ENCODE peak calls at places on chromosomes 12 and 14, in four cellular contexts. Q is body of pancreas, S is lower leg skin, Z is breast epithelium. A is an unnamed sample.

GRCh38 chr12:50240792-50241114 is 42.6 kb downstream of the LIMA1 start:
- DNase-seq in Z (no peak), S (no peak), Q (no peak), A (no peak)

GRCh38 chr14:56199095-56199975 is 81.1 kb downstream of the PELI2 start:
- DNase-seq in Z (no peak), S (no peak), Q (peak; percentile 62), A (peak; percentile 84)

GRCh38 chr14:61752626-61753025 is 9.6 kb upstream of the SNAPC1 start:
- DNase-seq in Q (no peak), S (no peak), Z (no peak), A (no peak)

GRCh38 chr14:64938972-64939816 is 3.4 kb downstream of the GPX2 start:
- DNase-seq in Q (no peak), S (peak; percentile 56), Z (no peak), A (no peak)

GRCh38 chr12:74747305-74747704 is 209.7 kb downstream of the ATXN7L3B start:
- DNase-seq in Z (no peak), Q (no peak), S (no peak), A (no peak)

GRCh38 chr12:121767525-121768016 is 25.9 kb downstream of the RHOF start:
- DNase-seq in Q (peak; percentile 32), Z (no peak), S (no peak), A (no peak)

GRCh38 chr14:64700290-64700689 is 3.9 kb upstream of the PLEKHG3 start:
- DNase-seq in Q (no peak), Z (no peak), S (peak; percentile 7), A (no peak)

GRCh38 chr12:124804011-124804621 is 59.5 kb downstream of the SCARB1 start:
- DNase-seq in Z (peak; percentile 63), S (no peak), Q (peak; percentile 55), A (peak; percentile 47)

GRCh38 chr14:101364503-101365328 is 196.6 kb upstream of the DIO3 start:
- DNase-seq in Z (no peak), S (peak; percentile 92), Q (peak; percentile 67), A (no peak)

GRCh38 chr12:30154996-30155730 is 371.4 kb upstream of the TMTC1 start:
- DNase-seq in Q (no peak), S (no peak), Z (no peak), A (no peak)

GRCh38 chr14:55265197-55265596 is 6.0 kb upstream of the FBXO34 start:
- DNase-seq in Q (no peak), S (no peak), Z (no peak), A (no peak)

GRCh38 chr14:65184032-65184764 is 81.9 kb upstream of the MAX start:
- DNase-seq in S (no peak), Z (no peak), Q (no peak), A (no peak)

GRCh38 chr14:87615822-87616679 is 376.9 kb downstream of the GALC start:
- DNase-seq in Q (peak; percentile 64), S (no peak), Z (no peak), A (peak; percentile 66)

GRCh38 chr12:118773956-118774723 is 207.2 kb upstream of the SRRM4 start:
- DNase-seq in Z (no peak), S (no peak), Q (no peak), A (no peak)

GRCh38 chr14:73741876-73742519 is 27.8 kb upstream of the PNMA1 start:
- DNase-seq in Z (no peak), Q (no peak), S (peak; percentile 89), A (peak; percentile 77)

GRCh38 chr14:100972134-100972905 is 68.8 kb upstream of the RTL1 start:
- DNase-seq in Z (no peak), S (no peak), Q (no peak), A (no peak)

GRCh38 chr12:131675126-131676080 is 35.5 kb upstream of the SFSWAP start:
- DNase-seq in Q (no peak), Z (no peak), S (peak; percentile 59), A (no peak)

GRCh38 chr14:39773387-39773786 is 341.2 kb upstream of the FBXO33 start:
- DNase-seq in S (no peak), Z (no peak), Q (no peak), A (no peak)

GRCh38 chr12:69105101-69105613 is 134.2 kb upstream of the CPSF6 start:
- DNase-seq in Q (no peak), Z (no peak), S (no peak), A (no peak)

GRCh38 chr14:85534435-85534834 is 4.5 kb downstream of the FLRT2 start:
- DNase-seq in S (peak; percentile 81), Q (no peak), Z (no peak), A (no peak)

GRCh38 chr14:69049675-69050074 is 70.6 kb upstream of the ACTN1 start:
- DNase-seq in Q (no peak), Z (no peak), S (no peak), A (no peak)

GRCh38 chr14:64942531-64943111 is at the start of gene GPX2:
- DNase-seq in Q (peak; percentile 90), Z (no peak), S (peak; percentile 87), A (no peak)

GRCh38 chr12:92059976-92060375 is 85.7 kb downstream of the BTG1 start:
- DNase-seq in Q (no peak), S (no peak), Z (no peak), A (no peak)

GRCh38 chr12:113464852-113465719 is 6.6 kb downstream of the LHX5 start:
- DNase-seq in Q (no peak), Z (no peak), S (no peak), A (no peak)

DNA sequence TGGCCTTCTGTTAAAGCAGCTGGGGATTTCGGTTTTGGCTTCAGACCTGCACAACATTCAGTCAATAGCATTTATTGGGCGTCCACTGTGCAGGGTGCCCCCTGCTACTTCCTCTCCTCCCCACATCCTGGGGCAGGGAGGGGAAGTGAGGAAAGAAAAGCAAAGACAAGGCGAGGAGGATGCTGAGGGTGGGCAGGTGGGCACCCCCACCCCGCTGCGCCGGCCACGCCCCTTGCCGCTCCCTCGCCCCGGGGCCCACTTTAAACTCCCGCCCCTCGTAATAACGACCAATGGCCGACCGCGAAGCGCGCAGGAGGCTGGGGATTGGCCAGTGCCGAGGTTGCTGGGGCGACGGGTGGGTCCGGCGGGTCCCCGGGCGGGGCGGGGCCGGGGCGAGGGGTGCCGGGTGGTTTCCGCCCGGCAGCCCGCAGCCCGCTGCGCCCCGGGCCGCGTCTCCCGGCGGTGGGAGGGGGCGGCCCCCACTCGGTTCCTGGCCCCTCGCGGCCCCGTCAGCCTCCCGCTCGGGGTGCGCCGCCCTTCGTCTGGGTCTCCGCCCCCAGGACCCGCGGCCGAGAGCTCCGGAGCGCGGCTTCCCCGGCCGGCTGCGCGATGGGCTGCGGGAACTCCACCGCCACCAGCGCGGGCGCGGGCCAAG is at the start of gene C12orf75:
- DNase-seq in Z (peak; percentile 60), Q (peak; percentile 68), S (peak; percentile 94), A (peak; percentile 85)
- TF ChIP-seq POLR2A in Z (no peak), Q (no peak), S (no peak), A (no peak)

GRCh38 chr14:89654998-89655397 is 238.0 kb upstream of the FOXN3 start:
- DNase-seq in Q (no peak), S (no peak), Z (no peak), A (no peak)
- TF ChIP-seq POLR2A in Q (no peak), S (no peak), Z (no peak), A (no peak)

GRCh38 chr12:6392499-6392898 is 8.5 kb downstream of the LTBR start:
- DNase-seq in S (no peak), Q (peak; percentile 70), Z (no peak), A (no peak)
- TF ChIP-seq POLR2A in S (no peak), Q (no peak), Z (no peak), A (no peak)

GRCh38 chr14:74904623-74905503 is 18.2 kb downstream of the RPS6KL1 start:
- DNase-seq in S (peak; percentile 81), Q (no peak), Z (no peak), A (peak; percentile 25)

GRCh38 chr14:74908861-74909341 is 14.2 kb downstream of the RPS6KL1 start:
- DNase-seq in S (peak; percentile 80), Q (no peak), Z (no peak), A (no peak)

GRCh38 chr14:74907744-74908143 is 15.3 kb downstream of the RPS6KL1 start:
- DNase-seq in Q (no peak), S (no peak), Z (no peak), A (no peak)

GRCh38 chr14:74905595-74906142 is 17.4 kb downstream of the RPS6KL1 start:
- DNase-seq in Q (peak; percentile 61), S (peak; percentile 95), Z (peak; percentile 77), A (peak; percentile 85)

DNA sequence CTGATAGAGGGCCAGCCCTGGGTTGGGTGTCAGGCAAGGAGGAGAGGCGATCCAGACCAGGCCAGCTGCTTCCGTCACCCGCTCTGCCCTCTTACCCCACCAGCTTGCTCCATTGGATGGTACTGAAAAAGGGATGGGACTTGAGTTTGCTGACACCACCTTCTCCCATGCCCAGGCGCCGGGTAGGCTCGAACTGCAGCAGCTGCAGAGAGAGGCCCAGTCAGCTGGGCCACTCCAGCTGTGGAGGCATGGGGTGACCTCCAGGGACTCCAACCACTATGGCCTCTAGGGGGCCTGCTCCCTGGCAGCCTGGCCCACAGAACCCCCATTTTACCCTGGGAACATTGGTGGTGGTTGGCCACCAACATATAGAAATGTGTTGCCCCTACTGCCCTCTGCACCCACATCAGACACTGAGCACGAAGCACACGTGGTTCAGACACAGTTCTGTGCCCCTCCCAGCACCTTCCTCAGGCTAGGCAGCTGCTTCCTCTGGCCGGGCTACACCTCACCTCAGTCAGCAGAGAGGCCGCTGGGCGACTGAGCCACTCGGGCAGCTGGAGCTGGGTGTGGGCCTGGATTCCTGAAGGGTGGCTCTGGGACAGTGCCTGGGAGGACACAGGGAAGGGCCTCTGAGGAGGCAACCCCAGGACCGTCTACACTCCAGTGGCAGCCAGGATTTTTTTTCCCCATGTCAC is 16.0 kb downstream of the RPS6KL1 start:
- DNase-seq in S (no peak), Q (no peak), Z (no peak), A (no peak)
- TF ChIP-seq POLR2A in S (no peak), Q (no peak), Z (no peak), A (no peak)

DNA sequence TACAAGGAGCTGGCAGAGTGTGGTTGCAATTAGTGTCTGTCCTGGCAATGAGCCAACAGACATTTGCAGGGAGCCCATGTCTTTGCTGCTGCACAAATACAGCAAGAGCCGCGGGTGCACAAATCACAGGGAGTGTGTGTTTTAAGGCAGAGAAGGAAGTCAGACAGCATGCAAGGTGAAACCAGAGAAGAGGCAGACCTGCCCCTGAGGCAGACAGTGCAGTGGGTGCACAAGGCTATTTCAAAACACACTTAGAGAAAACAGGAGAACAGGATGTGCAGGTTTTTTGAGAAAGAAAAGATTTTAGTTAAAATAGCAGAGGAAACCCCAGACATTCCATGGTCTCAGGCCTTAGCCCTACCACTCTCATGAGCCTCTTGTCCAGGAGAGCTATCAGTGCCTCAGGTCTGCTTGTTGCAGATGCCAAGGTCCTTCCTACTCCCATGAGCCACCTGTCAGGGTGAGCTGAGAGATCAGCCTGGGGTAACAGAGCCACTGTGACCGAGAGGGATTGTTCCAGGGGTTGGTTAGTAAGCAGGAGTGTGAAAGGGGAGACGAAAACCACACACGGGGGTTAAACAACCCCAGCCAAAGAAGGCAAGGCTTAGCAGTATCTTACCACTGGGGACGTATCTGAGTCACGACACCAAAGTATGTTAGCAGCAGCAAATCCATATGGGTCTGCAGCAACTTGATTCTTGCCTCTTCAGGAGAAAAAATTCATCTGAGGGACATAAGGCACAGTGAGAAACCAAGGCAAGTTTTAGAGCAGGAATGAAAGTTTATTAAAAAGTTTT is 78.1 kb downstream of the C14orf132 start:
- DNase-seq in Q (no peak), Z (no peak), S (peak; percentile 72), A (no peak)
- TF ChIP-seq POLR2A in Q (no peak), Z (no peak), S (no peak), A (no peak)

A was measured in erythroblast.